ENCODE peak calls at places on chromosomes 13 and 19, in four cellular contexts. G, Z, J and L are unnamed samples.

GRCh38 chr19:20351244-20351643 is 184.2 kb downstream of the ZNF486 start:
- DNase-seq in Z (no peak), G (no peak), J (no peak), L (no peak)

GRCh38 chr13:66405908-66406802 is 824.0 kb downstream of the PCDH9 start:
- DNase-seq in J (peak), G (peak), Z (no peak), L (no peak)

GRCh38 chr19:39342647-39343305 is 555 bp downstream of the SAMD4B start:
- DNase-seq in J (no peak), Z (no peak), G (peak), L (no peak)

GRCh38 chr19:38115264-38115802 is 108.7 kb downstream of the DPF1 start:
- DNase-seq in G (no peak), Z (no peak), J (no peak), L (no peak)

GRCh38 chr13:110726726-110727125 is 13.2 kb downstream of the ING1 start:
- DNase-seq in Z (no peak), J (no peak), G (no peak), L (peak)

GRCh38 chr13:40960721-40961120 is 58.4 kb downstream of the ELF1 start:
- DNase-seq in G (no peak), Z (no peak), J (no peak), L (no peak)

GRCh38 chr13:112187527-112188297 is 120.8 kb downstream of the SOX1 start:
- DNase-seq in Z (no peak), G (no peak), J (no peak), L (no peak)

GRCh38 chr19:50249636-50250035 is 46.2 kb downstream of the MYH14 start:
- DNase-seq in G (no peak), Z (no peak), J (no peak), L (no peak)

GRCh38 chr13:26653310-26653709 is 95.8 kb downstream of the WASF3 start:
- DNase-seq in Z (no peak), G (no peak), J (no peak), L (no peak)

GRCh38 chr13:110308377-110309158 is 1.5 kb downstream of the COL4A2 start:
- DNase-seq in Z (peak), J (peak), G (peak), L (no peak)

GRCh38 chr13:28678809-28679208 is 19.9 kb downstream of the POMP start:
- DNase-seq in G (no peak), Z (no peak), J (peak), L (no peak)
- TF ChIP-seq CTCF in G (peak), Z (no peak), J (peak), L (peak)

GRCh38 chr13:98944336-98944735 is 33.5 kb downstream of the DOCK9 start:
- DNase-seq in G (no peak), Z (no peak), J (no peak), L (no peak)

GRCh38 chr13:98942997-98943396 is 34.9 kb downstream of the DOCK9 start:
- DNase-seq in J (no peak), G (peak), Z (no peak), L (no peak)

GRCh38 chr13:98941536-98941935 is 36.3 kb downstream of the DOCK9 start:
- DNase-seq in G (no peak), Z (no peak), J (no peak), L (no peak)

GRCh38 chr13:98941118-98941517 is 36.7 kb downstream of the DOCK9 start:
- DNase-seq in G (no peak), J (no peak), Z (no peak), L (no peak)

DNA sequence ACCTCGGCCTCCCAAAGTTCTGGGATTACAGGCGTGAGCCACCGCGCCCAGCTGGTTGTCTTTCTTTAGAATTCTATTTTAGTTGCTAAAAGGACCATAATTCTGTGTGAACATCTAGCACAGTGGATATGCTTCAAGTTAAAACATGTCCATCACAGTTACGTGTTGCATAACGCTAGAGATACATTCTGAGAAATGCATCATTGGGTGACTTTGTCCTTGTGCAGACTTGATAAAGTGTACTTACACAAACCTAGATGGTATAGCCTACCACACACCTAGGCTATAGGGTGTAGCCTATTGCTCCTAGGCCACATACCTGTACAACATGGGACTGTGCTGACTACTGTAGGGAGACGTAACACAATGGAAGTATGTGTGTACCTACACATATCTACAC is 35.4 kb downstream of the DOCK9 start:
- DNase-seq in G (no peak), J (no peak), Z (no peak), L (no peak)
- TF ChIP-seq CTCF in G (no peak), J (no peak), Z (no peak), L (no peak)

DNA sequence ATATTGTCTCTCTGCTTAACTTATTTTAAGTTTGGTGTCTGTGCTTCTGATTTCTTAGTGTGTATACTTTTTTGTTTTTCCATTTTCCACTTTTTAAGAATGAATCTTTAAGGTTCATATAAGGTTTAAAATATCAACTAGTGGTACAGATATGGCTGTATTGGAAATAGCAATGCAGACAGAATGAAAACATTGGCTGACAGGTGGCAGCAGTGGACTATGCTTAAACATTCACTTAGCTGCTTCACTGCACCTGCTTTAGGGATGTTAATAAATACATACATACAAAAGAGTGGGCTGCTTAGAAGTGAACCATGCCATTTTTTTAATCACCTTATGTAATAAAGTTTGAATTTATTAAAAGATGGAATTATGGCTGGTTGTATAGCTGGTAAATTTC is 27.3 kb downstream of the TM9SF2 start:
- DNase-seq in Z (no peak), J (peak), G (no peak), L (peak)
- TF ChIP-seq CTCF in Z (peak), J (peak), G (no peak), L (peak)

GRCh38 chr13:105982219-105982618 is 553.2 kb downstream of the EFNB2 start:
- DNase-seq in G (no peak), J (no peak), Z (no peak), L (no peak)
- TF ChIP-seq CTCF in G (no peak), J (peak), Z (no peak), L (no peak)

DNA sequence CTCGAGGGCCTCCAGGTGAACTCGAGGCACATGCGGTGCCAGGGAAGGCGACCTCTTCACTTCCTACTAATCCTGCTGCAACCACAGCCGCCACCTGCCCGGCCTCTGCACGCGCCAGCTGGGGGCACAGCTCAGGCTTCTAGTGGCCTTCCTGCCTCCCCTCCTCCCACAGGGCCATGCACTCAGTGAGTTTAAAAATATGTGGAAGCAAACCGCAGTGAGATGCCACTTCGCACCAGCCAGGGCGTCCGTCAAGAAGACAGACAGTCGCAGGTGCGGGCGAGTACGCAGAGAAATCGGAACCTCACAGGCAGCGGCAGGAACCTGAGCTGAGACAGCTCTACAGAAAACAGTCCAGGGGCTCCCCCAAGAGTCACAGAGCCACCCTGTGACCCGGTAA is 10.4 kb downstream of the LMNB2 start:
- DNase-seq in G (no peak), Z (no peak), J (no peak), L (peak)
- TF ChIP-seq CTCF in G (no peak), Z (no peak), J (no peak), L (no peak)

GRCh38 chr19:58406818-58407657 is 1.4 kb upstream of the ZNF584 start:
- DNase-seq in J (no peak), G (no peak), Z (no peak), L (no peak)
- TF ChIP-seq CTCF in J (peak), G (peak), Z (peak), L (peak)

GRCh38 chr19:51808333-51808986 is 13.5 kb downstream of the FPR3 start:
- DNase-seq in Z (no peak), G (peak), J (peak), L (no peak)
- TF ChIP-seq CTCF in Z (no peak), G (peak), J (peak), L (no peak)

GRCh38 chr13:82758056-82758455 is 1124.2 kb downstream of the SLITRK1 start:
- DNase-seq in J (peak), G (peak), Z (no peak), L (peak)
- TF ChIP-seq CTCF in J (peak), G (peak), Z (peak), L (no peak)

GRCh38 chr19:22545751-22546150 is 88.4 kb upstream of the ZNF492 start:
- DNase-seq in G (no peak), J (peak), Z (no peak), L (peak)
- TF ChIP-seq CTCF in G (peak), J (peak), Z (peak), L (no peak)